ENCODE peak calls at places on chromosomes 13 and 19, in eight cellular contexts. W is head of caudate nucleus; J is AG09319; H is T-helper 9 cell; U is activated T-helper 1 cell treated with anti-CD3 and anti-CD28 coated beads, Interleukin-12 subunit alpha, Interleukin-12 subunit beta, Interleukin-2, Interleukin-4 antibody, amounts not matched to agents 30 ng/mL and 10 ng/mL and 1 ng/mL, durations not matched to agents 14 hours and 24 hours and 36 hours; A is type B pancreatic cell; N is mucosa of gallbladder; Q is hepatic stellate cell. L is an unnamed sample.

GRCh38 chr19:57648336-57649003 is 15.5 kb downstream of the ZNF211 start:
- DNase-seq in W (no peak), J (no peak), H (no peak), U (no peak), A (no peak), N (no peak), Q (no peak), L (no peak)

GRCh38 chr19:40642062-40642706 is 41.0 kb downstream of the LTBP4 start:
- DNase-seq in W (no peak), J (no peak), H (no peak), U (no peak), A (no peak), N (no peak), Q (no peak), L (no peak)

GRCh38 chr13:43965446-43965845 is 85.7 kb downstream of the LACC1 start:
- DNase-seq in W (no peak), J (no peak), H (no peak), U (no peak), A (no peak), N (no peak), Q (no peak), L (no peak)

GRCh38 chr13:73767191-73767741 is 366.9 kb downstream of the KLF12 start:
- DNase-seq in W (no peak), J (no peak), H (no peak), U (no peak), A (no peak), N (no peak), Q (peak; percentile 8), L (no peak)

GRCh38 chr19:48741222-48741999 is 1.0 kb upstream of the RASIP1 start:
- DNase-seq in W (no peak), J (no peak), H (no peak), U (no peak), A (no peak), N (no peak), Q (no peak), L (no peak)

GRCh38 chr19:19627716-19628498 is at the start of gene LPAR2:
- DNase-seq in W (no peak), J (no peak), H (peak; percentile 80), U (peak; percentile 57), A (peak; percentile 82), N (peak; percentile 41), Q (no peak), L (peak; percentile 80)

GRCh38 chr13:45492538-45492937 is 27.8 kb downstream of the COG3 start:
- DNase-seq in W (no peak), J (no peak), H (no peak), U (no peak), A (no peak), N (no peak), Q (no peak), L (no peak)

GRCh38 chr13:44815507-44816074 is 173.7 kb downstream of the NUFIP1 start:
- DNase-seq in W (peak; percentile 70), J (peak; percentile 68), H (no peak), U (peak; percentile 10), A (no peak), N (peak; percentile 59), Q (peak; percentile 90), L (no peak)

GRCh38 chr13:85665286-85665685 is 133.9 kb downstream of the SLITRK6 start:
- DNase-seq in W (no peak), J (no peak), H (no peak), U (no peak), A (no peak), N (no peak), Q (no peak), L (no peak)

GRCh38 chr13:31409678-31410356 is 210.0 kb downstream of the B3GLCT start:
- DNase-seq in W (no peak), J (no peak), H (no peak), U (no peak), A (no peak), N (no peak), Q (no peak), L (no peak)

GRCh38 chr13:102651392-102651791 is 43.5 kb downstream of the METTL21C start:
- DNase-seq in W (no peak), J (no peak), H (no peak), U (no peak), A (no peak), N (no peak), Q (peak; percentile 8), L (no peak)

GRCh38 chr19:53879145-53880037 is 2.6 kb upstream of the PRKCG start:
- DNase-seq in W (peak; percentile 95), J (peak; percentile 67), H (peak; percentile 58), U (peak; percentile 84), A (peak; percentile 99), N (peak; percentile 90), Q (peak; percentile 92), L (peak; percentile 77)

GRCh38 chr19:33767898-33768413 is 28.7 kb upstream of the KCTD15 start:
- DNase-seq in W (no peak), J (no peak), H (no peak), U (no peak), A (peak; percentile 85), N (no peak), Q (no peak), L (peak; percentile 21)

GRCh38 chr13:42574011-42574410 is at the start of gene TNFSF11:
- DNase-seq in W (no peak), J (no peak), H (no peak), U (no peak), A (no peak), N (no peak), Q (no peak), L (no peak)

GRCh38 chr19:918481-919156 is 1.5 kb downstream of the KISS1R start:
- DNase-seq in W (no peak), J (no peak), H (no peak), U (no peak), A (no peak), N (no peak), Q (no peak), L (no peak)